ENCODE peak calls at places on chromosomes 3 and 15, in five cellular contexts. X, G, K, J and A are unnamed samples.

GRCh38 chr15:57914350-57915055 is 151.0 kb downstream of the ALDH1A2 start:
- DNase-seq in X (no peak), G (no peak), K (peak), J (no peak), A (no peak)

GRCh38 chr15:60121845-60122244 is 117.7 kb downstream of the FOXB1 start:
- DNase-seq in X (no peak), G (no peak), K (no peak), J (no peak), A (no peak)

GRCh38 chr3:35744419-35744818 is 105.1 kb downstream of the ARPP21 start:
- DNase-seq in X (no peak), G (no peak), K (no peak), J (peak), A (peak)

GRCh38 chr3:136891934-136892855 is 30.2 kb downstream of the NCK1 start:
- DNase-seq in X (no peak), G (no peak), K (no peak), J (no peak), A (no peak)

GRCh38 chr3:10983219-10983916 is 9.2 kb upstream of the SLC6A1 start:
- DNase-seq in X (no peak), G (no peak), K (peak), J (peak), A (peak)

GRCh38 chr3:1191061-1191460 is 98.2 kb downstream of the CNTN6 start:
- DNase-seq in X (no peak), G (no peak), K (no peak), J (no peak), A (no peak)

GRCh38 chr3:11362600-11362999 is 90.4 kb downstream of the ATG7 start:
- DNase-seq in X (no peak), G (no peak), K (no peak), J (no peak), A (no peak)

GRCh38 chr15:43285609-43286037 is 18.9 kb upstream of the TGM5 start:
- DNase-seq in X (no peak), G (peak), K (peak), J (peak), A (peak)

GRCh38 chr3:9915252-9916141 is 1.4 kb upstream of the IL17RC start:
- DNase-seq in X (peak), G (no peak), K (peak), J (peak), A (peak)

GRCh38 chr3:195756935-195757302 is 36.1 kb downstream of the MUC20 start:
- DNase-seq in X (no peak), G (no peak), K (no peak), J (no peak), A (no peak)

DNA sequence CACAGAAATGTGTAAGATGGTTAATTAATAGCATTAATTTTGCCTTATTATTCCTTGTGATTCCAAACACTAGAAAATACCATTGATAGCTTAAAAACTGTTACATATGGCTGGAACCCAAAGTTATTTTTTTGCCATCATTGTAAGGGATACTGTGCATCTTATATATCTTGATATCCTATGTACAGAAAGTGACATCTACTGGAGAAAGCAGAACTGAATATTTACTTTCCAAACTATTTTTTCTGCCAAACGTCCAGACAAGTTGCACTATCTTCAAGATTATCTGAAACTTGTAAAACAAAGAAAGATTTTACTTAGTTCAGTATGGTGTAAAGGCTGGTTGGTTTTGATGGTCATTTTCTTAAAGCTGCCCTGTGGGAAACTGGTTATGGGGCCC is 33.3 kb upstream of the MEIS2 start:
- DNase-seq in X (no peak), G (no peak), K (no peak), J (no peak), A (peak)
- TF ChIP-seq CTCF in X (peak), G (no peak), K (no peak), J (no peak), A (peak)

GRCh38 chr15:94168250-94168649 is 63.1 kb upstream of the MCTP2 start:
- DNase-seq in X (no peak), G (no peak), K (no peak), J (peak), A (no peak)
- TF ChIP-seq CTCF in X (peak), G (no peak), K (peak), J (peak), A (no peak)

GRCh38 chr15:62059108-62059817 is 984 bp downstream of the VPS13C start:
- DNase-seq in X (no peak), G (no peak), K (no peak), J (no peak), A (no peak)
- TF ChIP-seq CTCF in X (peak), G (no peak), K (no peak), J (no peak), A (peak)

GRCh38 chr3:39234041-39234440 is 41.6 kb upstream of the XIRP1 start:
- DNase-seq in X (no peak), G (no peak), K (no peak), J (no peak), A (no peak)
- TF ChIP-seq CTCF in X (no peak), G (no peak), K (no peak), J (no peak), A (no peak)